ENCODE peak calls at places on chromosomes 16 and 17, in nine cellular contexts. N is esophagus squamous epithelium, E is foreskin fibroblast, H is stomach, U is Caco-2, M is H1, A is right lobe of liver, X is nephron progenitor cell, G is PC-3. P is an unnamed sample.
A peak's percentile ranks its signal among the peaks of the same experiment; 100 is the strongest.

GRCh38 chr17:3647769-3648540 is 11.4 kb downstream of the CTNS start:
- DNase-seq in N (no peak), E (peak; percentile 65), H (peak; percentile 72), U (peak; percentile 51), M (peak; percentile 69), A (peak; percentile 77), X (peak; percentile 68), G (peak; percentile 58), P (peak; percentile 47)

GRCh38 chr17:61383689-61384201 is 15.9 kb upstream of the TBX2 start:
- DNase-seq in N (no peak), E (peak; percentile 76), H (no peak), U (no peak), M (no peak), A (no peak), X (no peak), G (no peak), P (no peak)

GRCh38 chr16:1729026-1729425 is 23.0 kb downstream of the MAPK8IP3 start:
- DNase-seq in N (no peak), E (no peak), H (no peak), U (no peak), M (no peak), A (no peak), X (no peak), G (no peak), P (no peak)

GRCh38 chr17:30975042-30975820 is 4.4 kb downstream of the RNF135 start:
- DNase-seq in N (no peak), E (no peak), H (peak; percentile 11), U (no peak), M (no peak), A (no peak), X (no peak), G (no peak), P (no peak)

GRCh38 chr17:2259769-2260536 is 43.6 kb downstream of the SMG6 start:
- DNase-seq in N (no peak), E (no peak), H (no peak), U (no peak), M (no peak), A (no peak), X (no peak), G (no peak), P (no peak)

GRCh38 chr17:28703552-28704218 is 8.0 kb downstream of the PROCA1 start:
- DNase-seq in N (no peak), E (no peak), H (no peak), U (no peak), M (no peak), A (no peak), X (no peak), G (no peak), P (no peak)

GRCh38 chr16:20415541-20415940 is 6.2 kb downstream of the ACSM5 start:
- DNase-seq in N (no peak), E (peak; percentile 2), H (no peak), U (no peak), M (no peak), A (no peak), X (no peak), G (peak; percentile 10), P (no peak)

GRCh38 chr16:69494993-69495392 is 70.6 kb downstream of the CYB5B start:
- DNase-seq in N (no peak), E (no peak), H (no peak), U (peak; percentile 36), M (peak; percentile 83), A (no peak), X (no peak), G (peak; percentile 3), P (peak; percentile 16)

GRCh38 chr16:24539850-24540484 is 601 bp downstream of the RBBP6 start:
- DNase-seq in N (no peak), E (no peak), H (peak; percentile 67), U (peak; percentile 38), M (no peak), A (peak; percentile 71), X (peak; percentile 66), G (no peak), P (peak; percentile 64)

GRCh38 chr16:79664407-79664806 is 63.9 kb upstream of the MAF start:
- DNase-seq in N (no peak), E (no peak), H (no peak), U (no peak), M (no peak), A (no peak), X (no peak), G (no peak), P (peak; percentile 21)

GRCh38 chr17:48047113-48047740 is 932 bp upstream of the NFE2L1 start:
- DNase-seq in N (no peak), E (no peak), H (no peak), U (no peak), M (no peak), A (no peak), X (no peak), G (no peak), P (no peak)

GRCh38 chr16:68332411-68333121 is 21.7 kb downstream of the PRMT7 start:
- DNase-seq in N (no peak), E (no peak), H (no peak), U (peak; percentile 85), M (no peak), A (peak; percentile 41), X (no peak), G (no peak), P (no peak)

DNA sequence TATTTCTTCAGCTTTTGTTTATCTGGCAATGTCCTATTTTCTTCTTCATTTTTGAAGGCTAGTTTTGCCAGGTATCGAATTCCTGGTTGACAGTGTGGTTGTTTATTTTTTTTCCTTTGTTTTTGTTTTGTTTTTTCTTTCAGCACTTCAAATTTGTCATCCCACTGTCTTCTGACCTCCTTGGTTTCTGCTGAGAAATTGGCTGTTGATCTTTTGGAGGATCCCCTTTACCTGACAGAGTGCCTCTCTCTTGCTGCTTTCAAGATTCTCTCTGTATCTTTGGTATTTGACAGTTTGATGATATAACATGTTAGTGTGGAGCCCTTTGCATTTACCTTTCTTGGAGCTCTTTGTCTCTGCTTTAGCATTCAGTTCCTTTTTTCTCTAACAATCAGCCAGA is 9.6 kb upstream of the ATF7IP2 start:
- DNase-seq in N (no peak), E (no peak), H (no peak), U (no peak), M (no peak), A (no peak), X (no peak), G (no peak), P (no peak)
- TF ChIP-seq CTCF in N (no peak), E (no peak), H (no peak), U (no peak), M (no peak), A (no peak), X (no peak), G (no peak), P (no peak)

GRCh38 chr17:35242805-35243458 is at the start of gene SLFN5:
- DNase-seq in N (peak; percentile 74), E (peak; percentile 88), H (peak; percentile 97), U (peak; percentile 90), M (peak; percentile 97), A (peak; percentile 95), X (peak; percentile 90), G (peak; percentile 83), P (peak; percentile 95)

GRCh38 chr17:35243459-35244204 is 760 bp downstream of the SLFN5 start:
- DNase-seq in N (no peak), E (peak; percentile 65), H (peak; percentile 49), U (no peak), M (peak; percentile 58), A (peak; percentile 34), X (peak; percentile 37), G (peak; percentile 60), P (peak; percentile 39)

GRCh38 chr17:35241520-35241919 is 1.4 kb upstream of the SLFN5 start:
- DNase-seq in N (no peak), E (no peak), H (no peak), U (no peak), M (no peak), A (no peak), X (no peak), G (no peak), P (no peak)

GRCh38 chr17:35240861-35241260 is 2.0 kb upstream of the SLFN5 start:
- DNase-seq in N (no peak), E (no peak), H (no peak), U (no peak), M (no peak), A (no peak), X (no peak), G (no peak), P (no peak)

DNA sequence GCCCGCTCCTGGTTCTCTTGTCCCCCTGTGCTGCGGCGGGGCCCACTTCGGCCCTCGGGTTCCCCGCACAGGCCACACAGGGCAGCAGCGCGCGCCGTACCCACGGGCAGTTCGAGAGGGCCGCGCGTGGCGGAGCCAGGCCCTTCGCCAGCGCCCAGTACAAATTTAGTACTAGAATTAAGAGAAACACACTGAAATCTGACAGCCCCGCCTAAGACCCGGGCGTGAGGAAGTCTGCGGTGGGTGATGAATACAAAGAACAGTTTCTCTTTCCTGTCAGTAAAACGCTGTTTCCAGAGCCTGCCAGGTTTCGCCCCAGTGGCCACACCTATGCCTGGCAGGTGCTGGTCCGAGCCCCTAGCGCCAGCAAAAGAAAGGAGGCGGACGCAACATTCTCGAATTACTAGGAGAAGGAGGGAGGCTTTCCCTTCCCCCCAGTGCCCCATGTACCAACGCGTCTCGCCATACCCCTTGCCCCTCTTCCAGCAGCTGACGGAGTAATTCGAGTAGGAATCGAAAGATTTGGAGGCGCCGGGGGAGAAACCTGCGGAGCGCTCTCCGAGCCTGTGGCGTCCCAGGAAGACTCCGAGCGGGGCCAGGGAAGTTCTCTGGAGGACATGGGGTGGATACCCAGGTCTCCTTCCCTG is 591 bp upstream of the SLFN5 start:
- DNase-seq in N (peak; percentile 37), E (peak; percentile 17), H (peak; percentile 85), U (peak; percentile 82), M (peak; percentile 78), A (peak; percentile 79), X (peak; percentile 53), G (peak; percentile 86), P (peak; percentile 89)
- TF ChIP-seq CTCF in N (peak; percentile 67), E (peak; percentile 8), H (peak; percentile 36), U (peak; percentile 69), M (peak; percentile 61), A (peak; percentile 32), X (no peak), G (peak; percentile 33), P (peak; percentile 24)

GRCh38 chr16:48317614-48318013 is 67.6 kb downstream of the SIAH1 start:
- DNase-seq in N (no peak), E (peak; percentile 48), H (no peak), U (no peak), M (no peak), A (no peak), X (no peak), G (peak; percentile 65), P (peak; percentile 17)
- TF ChIP-seq CTCF in N (no peak), E (no peak), H (no peak), U (no peak), M (no peak), A (no peak), X (no peak), G (peak; percentile 57), P (no peak)

DNA sequence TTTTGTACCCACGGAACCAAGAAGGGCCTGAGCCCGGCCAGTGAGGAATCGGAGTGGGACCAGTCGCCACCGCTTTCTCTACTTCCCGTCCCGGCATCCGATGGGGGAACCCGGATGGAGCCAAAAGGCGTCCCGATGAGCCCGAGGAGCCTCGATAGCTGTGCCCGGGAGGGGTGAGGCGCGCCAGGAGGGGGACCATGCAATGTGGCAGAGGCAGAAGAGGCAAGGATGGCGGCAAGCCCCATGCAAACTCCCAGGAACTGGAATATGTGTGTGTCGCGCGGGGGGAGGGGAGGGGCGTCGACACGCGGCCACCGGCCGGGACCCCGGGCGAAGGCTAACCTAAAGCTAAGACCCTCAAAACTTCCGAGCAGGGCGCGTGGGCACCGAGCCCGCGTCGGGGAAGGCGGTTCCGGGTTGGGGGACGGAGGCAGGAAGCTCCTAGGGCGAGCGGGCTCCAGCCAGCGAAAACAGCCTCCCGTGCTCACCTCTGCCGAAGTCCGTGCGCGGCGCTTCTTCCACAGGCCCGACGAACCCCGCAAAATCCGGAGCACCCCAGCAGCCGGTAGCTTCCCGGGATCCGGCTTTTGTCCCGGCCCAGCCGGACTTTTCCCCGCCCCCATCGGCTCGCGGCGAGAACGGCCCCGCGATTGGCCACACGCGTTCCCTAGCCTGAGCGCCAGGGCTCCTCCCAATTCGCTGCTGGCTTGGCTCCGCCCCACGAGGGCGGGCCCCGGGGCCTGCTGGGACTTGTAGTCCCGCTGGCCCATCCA is at the start of gene ACLY:
- DNase-seq in N (peak; percentile 81), E (peak; percentile 98), H (peak; percentile 98), U (peak; percentile 98), M (peak; percentile 98), A (peak; percentile 98), X (peak; percentile 98), G (peak; percentile 98), P (peak; percentile 100)
- TF ChIP-seq CTCF in N (peak; percentile 2), E (no peak), H (no peak), U (no peak), M (no peak), A (no peak), X (no peak), G (no peak), P (no peak)

P was measured in Calu3.